ENCODE peak calls at places on chromosomes 12 and 14, in eight cellular contexts. N is caudate nucleus; Y is uterus; T is ovary; K is PC-3; F is effector memory CD4-positive, alpha-beta T cell; Z is RWPE1; O is suprapubic skin. E is an unnamed sample.

GRCh38 chr14:102772781-102773570 is 4.3 kb upstream of the TRAF3 start:
- DNase-seq in N (no peak), Y (no peak), T (no peak), K (no peak), F (no peak), Z (no peak), O (no peak), E (peak)

GRCh38 chr12:65952737-65953209 is 128.5 kb downstream of the HMGA2 start:
- DNase-seq in N (no peak), Y (no peak), T (no peak), K (peak), F (no peak), Z (no peak), O (no peak), E (no peak)

GRCh38 chr12:60844875-60845274 is 1249.0 kb downstream of the SLC16A7 start:
- DNase-seq in N (no peak), Y (no peak), T (no peak), K (no peak), F (no peak), Z (no peak), O (no peak), E (no peak)

GRCh38 chr14:98932436-98933325 is 339.3 kb downstream of the BCL11B start:
- DNase-seq in N (no peak), Y (no peak), T (no peak), K (no peak), F (no peak), Z (no peak), O (peak), E (no peak)

GRCh38 chr12:3293013-3293412 is 198.0 kb upstream of the PRMT8 start:
- DNase-seq in N (no peak), Y (no peak), T (no peak), K (no peak), F (no peak), Z (no peak), O (no peak), E (no peak)

GRCh38 chr14:96484391-96484790 is 17.8 kb upstream of the PAPOLA start:
- DNase-seq in N (no peak), Y (no peak), T (no peak), K (peak), F (no peak), Z (no peak), O (no peak), E (no peak)

GRCh38 chr12:72300728-72301127 is 28.6 kb downstream of the TRHDE start:
- DNase-seq in N (no peak), Y (no peak), T (no peak), K (no peak), F (no peak), Z (no peak), O (no peak), E (no peak)

GRCh38 chr12:51910691-51911090 is 3.4 kb downstream of the ACVRL1 start:
- DNase-seq in N (no peak), Y (no peak), T (peak), K (no peak), F (no peak), Z (no peak), O (no peak), E (peak)

GRCh38 chr14:89214221-89214965 is 202.6 kb downstream of the FOXN3 start:
- DNase-seq in N (no peak), Y (no peak), T (no peak), K (peak), F (no peak), Z (peak), O (peak), E (peak)

GRCh38 chr14:27371868-27372267 is 774.0 kb upstream of the NOVA1 start:
- DNase-seq in N (no peak), Y (no peak), T (no peak), K (no peak), F (no peak), Z (no peak), O (no peak), E (no peak)

GRCh38 chr14:23640524-23641141 is 4.5 kb downstream of the DHRS2 start:
- DNase-seq in N (no peak), Y (peak), T (peak), K (peak), F (no peak), Z (no peak), O (no peak), E (no peak)

GRCh38 chr12:83086023-83086422 is 399.3 kb downstream of the TMTC2 start:
- DNase-seq in N (no peak), Y (no peak), T (no peak), K (no peak), F (no peak), Z (no peak), O (no peak), E (no peak)

GRCh38 chr12:68455676-68456345 is 123.6 kb upstream of the MDM1 start:
- DNase-seq in N (no peak), Y (no peak), T (no peak), K (no peak), F (no peak), Z (no peak), O (no peak), E (no peak)

GRCh38 chr14:63375772-63376171 is 57.0 kb upstream of the GPHB5 start:
- DNase-seq in N (no peak), Y (no peak), T (no peak), K (peak), F (no peak), Z (peak), O (no peak), E (no peak)

GRCh38 chr14:56702515-56702914 is 107.8 kb downstream of the OTX2 start:
- DNase-seq in N (no peak), Y (no peak), T (no peak), K (no peak), F (no peak), Z (no peak), O (no peak), E (no peak)

GRCh38 chr14:88289214-88289613 is 33.9 kb downstream of the KCNK10 start:
- DNase-seq in N (no peak), Y (no peak), T (no peak), K (peak), F (no peak), Z (peak), O (no peak), E (no peak)

GRCh38 chr14:33951183-33951840 is 438 bp upstream of the EGLN3 start:
- DNase-seq in N (no peak), Y (no peak), T (no peak), K (no peak), F (no peak), Z (no peak), O (no peak), E (no peak)

GRCh38 chr12:65039306-65039705 is 81.8 kb downstream of the WIF1 start:
- DNase-seq in N (no peak), Y (no peak), T (no peak), K (no peak), F (no peak), Z (no peak), O (no peak), E (no peak)

GRCh38 chr12:27554421-27555186 is 30.6 kb downstream of the PPFIBP1 start:
- DNase-seq in N (no peak), Y (peak), T (peak), K (no peak), F (no peak), Z (no peak), O (peak), E (peak)

GRCh38 chr12:38880288-38880687 is 25.1 kb downstream of the CPNE8 start:
- DNase-seq in N (no peak), Y (no peak), T (no peak), K (no peak), F (no peak), Z (no peak), O (no peak), E (no peak)

GRCh38 chr14:54786816-54787215 is 115.8 kb downstream of the GCH1 start:
- DNase-seq in N (no peak), Y (no peak), T (no peak), K (no peak), F (no peak), Z (no peak), O (no peak), E (no peak)

GRCh38 chr12:30753761-30754382 is 879 bp downstream of the CAPRIN2 start:
- DNase-seq in N (no peak), Y (no peak), T (no peak), K (peak), F (no peak), Z (peak), O (no peak), E (no peak)

GRCh38 chr14:23053426-23053825 is 3.9 kb downstream of the CDH24 start:
- DNase-seq in N (no peak), Y (no peak), T (peak), K (no peak), F (no peak), Z (no peak), O (no peak), E (no peak)

GRCh38 chr12:100265732-100266131 is 1.1 kb downstream of the DEPDC4 start:
- DNase-seq in N (no peak), Y (no peak), T (no peak), K (no peak), F (no peak), Z (no peak), O (no peak), E (no peak)

GRCh38 chr12:54546511-54546910 is 2.9 kb upstream of the PDE1B start:
- DNase-seq in N (peak), Y (no peak), T (no peak), K (no peak), F (no peak), Z (no peak), O (no peak), E (no peak)

GRCh38 chr14:64082837-64083236 is 211.3 kb downstream of the ESR2 start:
- DNase-seq in N (no peak), Y (no peak), T (peak), K (no peak), F (no peak), Z (no peak), O (no peak), E (no peak)

GRCh38 chr12:26871985-26872384 is 39.0 kb upstream of the ITPR2 start:
- DNase-seq in N (no peak), Y (no peak), T (no peak), K (no peak), F (no peak), Z (no peak), O (no peak), E (no peak)

GRCh38 chr14:93970589-93970966 is 5.8 kb downstream of the ASB2 start:
- DNase-seq in N (no peak), Y (no peak), T (no peak), K (peak), F (peak), Z (peak), O (no peak), E (no peak)

GRCh38 chr12:131004166-131004565 is 50.5 kb downstream of the ADGRD1 start:
- DNase-seq in N (no peak), Y (no peak), T (no peak), K (no peak), F (no peak), Z (no peak), O (no peak), E (peak)

GRCh38 chr12:52036587-52037171 is 14.6 kb upstream of the NR4A1 start:
- DNase-seq in N (peak), Y (peak), T (peak), K (peak), F (peak), Z (peak), O (peak), E (peak)

GRCh38 chr12:105561981-105562726 is 231.7 kb downstream of the C12orf75 start:
- DNase-seq in N (no peak), Y (peak), T (peak), K (peak), F (no peak), Z (peak), O (no peak), E (peak)

GRCh38 chr14:23285530-23286019 is 357 bp downstream of the HOMEZ start:
- DNase-seq in N (no peak), Y (no peak), T (no peak), K (no peak), F (no peak), Z (peak), O (no peak), E (no peak)

GRCh38 chr12:15772405-15773018 is 16.7 kb downstream of the EPS8 start:
- DNase-seq in N (no peak), Y (no peak), T (no peak), K (peak), F (no peak), Z (no peak), O (no peak), E (no peak)

GRCh38 chr12:125140239-125140917 is 75.1 kb downstream of the AACS start:
- DNase-seq in N (no peak), Y (no peak), T (no peak), K (peak), F (no peak), Z (no peak), O (no peak), E (no peak)

GRCh38 chr12:125135906-125136305 is 70.7 kb downstream of the AACS start:
- DNase-seq in N (no peak), Y (no peak), T (no peak), K (no peak), F (no peak), Z (no peak), O (no peak), E (no peak)

GRCh38 chr12:125140918-125141573 is 75.8 kb downstream of the AACS start:
- DNase-seq in N (no peak), Y (no peak), T (no peak), K (peak), F (no peak), Z (peak), O (no peak), E (no peak)

GRCh38 chr12:125136702-125137101 is 71.5 kb downstream of the AACS start:
- DNase-seq in N (no peak), Y (no peak), T (no peak), K (no peak), F (no peak), Z (no peak), O (no peak), E (no peak)

GRCh38 chr12:125137776-125138344 is 72.6 kb downstream of the AACS start:
- DNase-seq in N (no peak), Y (no peak), T (no peak), K (no peak), F (no peak), Z (no peak), O (no peak), E (no peak)
- H3K27ac ChIP-seq in N (no peak), Y (no peak), T (no peak), K (no peak), F (no peak), Z (no peak), O (no peak), E (no peak)

DNA sequence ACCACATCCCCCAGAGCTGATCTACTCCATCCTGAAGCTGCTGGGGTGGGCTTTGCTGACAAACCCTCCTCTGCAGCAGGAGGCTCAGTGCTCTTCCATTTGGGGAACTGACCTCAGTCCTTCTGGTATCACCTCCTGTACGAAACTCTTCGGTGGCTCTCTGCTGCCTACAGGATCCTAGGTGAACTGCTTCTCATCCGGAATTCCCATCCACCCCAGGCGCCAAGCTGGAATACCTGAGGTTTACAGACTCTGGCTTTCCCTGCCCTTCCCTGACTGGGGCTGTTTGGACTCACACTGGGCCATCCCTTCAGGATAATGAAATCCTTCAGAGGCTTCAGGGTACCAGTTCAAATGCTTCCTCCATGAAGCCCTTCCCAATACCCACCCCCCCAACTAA is 26.2 kb downstream of the GCN1 start:
- DNase-seq in N (no peak), Y (no peak), T (no peak), K (no peak), F (no peak), Z (no peak), O (no peak), E (no peak)
- H3K27ac ChIP-seq in N (no peak), Y (no peak), T (no peak), K (no peak), F (no peak), Z (no peak), O (no peak), E (no peak)

GRCh38 chr14:105051182-105052109 is 13.8 kb downstream of the GPR132 start:
- DNase-seq in N (no peak), Y (no peak), T (no peak), K (no peak), F (no peak), Z (no peak), O (no peak), E (no peak)

GRCh38 chr14:105052110-105052458 is 13.1 kb downstream of the GPR132 start:
- DNase-seq in N (no peak), Y (no peak), T (no peak), K (no peak), F (no peak), Z (no peak), O (no peak), E (no peak)

GRCh38 chr14:105049753-105050550 is 15.3 kb downstream of the GPR132 start:
- DNase-seq in N (no peak), Y (no peak), T (no peak), K (no peak), F (no peak), Z (no peak), O (no peak), E (no peak)

GRCh38 chr14:105053421-105053820 is 11.8 kb downstream of the GPR132 start:
- DNase-seq in N (no peak), Y (no peak), T (no peak), K (no peak), F (no peak), Z (no peak), O (no peak), E (no peak)

GRCh38 chr14:105050551-105050897 is 14.7 kb downstream of the GPR132 start:
- DNase-seq in N (no peak), Y (no peak), T (no peak), K (peak), F (no peak), Z (peak), O (no peak), E (no peak)
- H3K27ac ChIP-seq in N (no peak), Y (no peak), T (no peak), K (no peak), F (no peak), Z (peak), O (no peak), E (no peak)

GRCh38 chr12:122870867-122871664 is 24.9 kb downstream of the VPS37B start:
- DNase-seq in N (no peak), Y (peak), T (no peak), K (no peak), F (no peak), Z (no peak), O (peak), E (peak)
- H3K27ac ChIP-seq in N (peak), Y (peak), T (no peak), K (peak), F (peak), Z (peak), O (peak), E (no peak)

DNA sequence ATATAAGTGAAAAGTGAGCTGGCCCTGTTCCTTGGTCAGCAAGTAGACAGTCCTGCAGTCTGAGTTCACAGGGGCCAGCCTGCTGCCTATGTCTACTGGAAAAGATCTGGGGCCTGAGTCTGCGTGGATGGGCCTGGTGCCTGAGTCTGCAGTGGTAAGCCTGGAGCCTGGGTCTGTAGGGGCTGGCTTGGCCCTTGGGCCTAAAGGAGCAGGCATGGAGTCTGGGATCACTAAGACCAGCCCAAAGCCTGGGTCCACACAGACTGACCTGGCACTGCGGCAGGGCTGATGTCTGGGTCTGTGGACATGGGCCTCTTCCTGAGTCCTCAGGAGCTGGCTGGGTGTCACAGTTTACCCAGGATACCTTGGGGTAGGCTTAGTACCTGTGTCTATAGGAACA is 95.4 kb downstream of the KLHL28 start:
- DNase-seq in N (no peak), Y (no peak), T (no peak), K (no peak), F (no peak), Z (no peak), O (no peak), E (no peak)
- H3K27ac ChIP-seq in N (no peak), Y (no peak), T (no peak), K (no peak), F (no peak), Z (no peak), O (no peak), E (no peak)

GRCh38 chr12:92702754-92703679 is at the start of gene PLEKHG7:
- DNase-seq in N (no peak), Y (no peak), T (no peak), K (no peak), F (no peak), Z (no peak), O (no peak), E (no peak)
- H3K27ac ChIP-seq in N (no peak), Y (no peak), T (no peak), K (no peak), F (no peak), Z (no peak), O (no peak), E (no peak)